ENCODE peak calls at places on chromosomes 13 and 19, in eight cellular contexts. A, R, F, B, X, O, H and E are unnamed samples.
A peak's percentile ranks its signal among the peaks of the same experiment; 100 is the strongest.

GRCh38 chr19:3335431-3336350 is 30.7 kb upstream of the NFIC start:
- DNase-seq in A (no peak), R (peak; percentile 77), F (no peak), B (peak; percentile 68), X (peak; percentile 74), O (peak; percentile 63), H (no peak), E (no peak)

GRCh38 chr13:76820759-76821158 is 65.4 kb downstream of the KCTD12 start:
- DNase-seq in A (no peak), R (no peak), F (no peak), B (no peak), X (no peak), O (no peak), H (no peak), E (no peak)

GRCh38 chr13:99468971-99469545 is 32.2 kb upstream of the TM9SF2 start:
- DNase-seq in A (no peak), R (no peak), F (no peak), B (no peak), X (no peak), O (no peak), H (no peak), E (no peak)

GRCh38 chr19:33245948-33246728 is 20.5 kb upstream of the SLC7A10 start:
- DNase-seq in A (no peak), R (no peak), F (no peak), B (no peak), X (no peak), O (no peak), H (no peak), E (no peak)

GRCh38 chr13:111900390-111901180 is 166.4 kb upstream of the SOX1 start:
- DNase-seq in A (no peak), R (no peak), F (no peak), B (peak; percentile 33), X (no peak), O (no peak), H (no peak), E (no peak)

GRCh38 chr19:47996230-47996727 is 1.8 kb downstream of the ELSPBP1 start:
- DNase-seq in A (no peak), R (no peak), F (no peak), B (no peak), X (no peak), O (no peak), H (no peak), E (no peak)

GRCh38 chr13:72462726-72463125 is 264.7 kb downstream of the MZT1 start:
- DNase-seq in A (no peak), R (no peak), F (no peak), B (no peak), X (no peak), O (no peak), H (no peak), E (no peak)

GRCh38 chr19:7159105-7159933 is 89.8 kb downstream of the ZNF557 start:
- DNase-seq in A (no peak), R (no peak), F (no peak), B (peak; percentile 68), X (no peak), O (no peak), H (no peak), E (no peak)

GRCh38 chr13:102569488-102569887 is 27.3 kb upstream of the TPP2 start:
- DNase-seq in A (no peak), R (no peak), F (no peak), B (no peak), X (no peak), O (no peak), H (no peak), E (no peak)

GRCh38 chr13:27909378-27909777 is 10.4 kb upstream of the PDX1 start:
- DNase-seq in A (no peak), R (no peak), F (no peak), B (no peak), X (no peak), O (no peak), H (no peak), E (no peak)

GRCh38 chr13:26946675-26947342 is 186.2 kb upstream of the GPR12 start:
- DNase-seq in A (no peak), R (no peak), F (no peak), B (peak; percentile 59), X (no peak), O (no peak), H (no peak), E (no peak)

GRCh38 chr13:23934481-23934880 is 37.2 kb upstream of the C1QTNF9B start:
- DNase-seq in A (no peak), R (no peak), F (no peak), B (no peak), X (no peak), O (no peak), H (no peak), E (no peak)

GRCh38 chr19:14162871-14163297 is 26.5 kb upstream of the ASF1B start:
- DNase-seq in A (no peak), R (no peak), F (no peak), B (no peak), X (no peak), O (no peak), H (no peak), E (no peak)

GRCh38 chr13:102299366-102299765 is 102.5 kb downstream of the FGF14 start:
- DNase-seq in A (no peak), R (no peak), F (no peak), B (no peak), X (no peak), O (no peak), H (no peak), E (no peak)

GRCh38 chr19:10567696-10568443 is 909 bp downstream of the CDKN2D start:
- DNase-seq in A (peak; percentile 13), R (no peak), F (no peak), B (no peak), X (no peak), O (peak; percentile 36), H (no peak), E (no peak)

GRCh38 chr13:23852351-23852750 is 36.8 kb downstream of the MIPEP start:
- DNase-seq in A (no peak), R (no peak), F (no peak), B (no peak), X (no peak), O (no peak), H (no peak), E (no peak)

GRCh38 chr13:27791146-27791900 is 960 bp upstream of the GSX1 start:
- DNase-seq in A (no peak), R (no peak), F (no peak), B (no peak), X (no peak), O (no peak), H (no peak), E (no peak)

GRCh38 chr13:111175948-111176347 is 60.8 kb downstream of the ARHGEF7 start:
- DNase-seq in A (no peak), R (no peak), F (no peak), B (no peak), X (no peak), O (no peak), H (no peak), E (no peak)

GRCh38 chr19:45901432-45901903 is 945 bp downstream of the MYPOP start:
- DNase-seq in A (no peak), R (peak; percentile 44), F (no peak), B (no peak), X (peak; percentile 75), O (peak; percentile 59), H (no peak), E (no peak)

GRCh38 chr19:29216021-29216420 is 3.1 kb upstream of the UQCRFS1 start:
- DNase-seq in A (no peak), R (no peak), F (no peak), B (no peak), X (no peak), O (no peak), H (no peak), E (no peak)

GRCh38 chr13:110396913-110397379 is 89.9 kb downstream of the COL4A2 start:
- DNase-seq in A (no peak), R (peak; percentile 62), F (no peak), B (peak; percentile 94), X (no peak), O (peak; percentile 45), H (no peak), E (no peak)

GRCh38 chr19:43519436-43520088 is 7.4 kb downstream of the ETHE1 start:
- DNase-seq in A (peak; percentile 83), R (peak; percentile 84), F (peak; percentile 61), B (peak; percentile 90), X (peak; percentile 86), O (peak; percentile 85), H (peak; percentile 81), E (peak; percentile 75)

GRCh38 chr19:39045506-39045905 is 13.2 kb upstream of the FBXO27 start:
- DNase-seq in A (no peak), R (no peak), F (no peak), B (no peak), X (no peak), O (no peak), H (no peak), E (peak; percentile 14)

GRCh38 chr13:84651288-84651687 is 769.0 kb upstream of the SLITRK1 start:
- DNase-seq in A (no peak), R (no peak), F (no peak), B (no peak), X (no peak), O (no peak), H (no peak), E (no peak)

GRCh38 chr19:18597809-18598660 is 8.6 kb downstream of the CRLF1 start:
- DNase-seq in A (no peak), R (no peak), F (no peak), B (no peak), X (no peak), O (no peak), H (no peak), E (no peak)

GRCh38 chr19:16668176-16668575 is 7.2 kb downstream of the TMEM38A start:
- DNase-seq in A (no peak), R (no peak), F (no peak), B (no peak), X (no peak), O (no peak), H (no peak), E (no peak)

GRCh38 chr19:359653-359925 is 15.0 kb upstream of the MIER2 start:
- DNase-seq in A (no peak), R (no peak), F (no peak), B (no peak), X (no peak), O (no peak), H (no peak), E (no peak)

GRCh38 chr19:41774515-41774980 is 19.2 kb downstream of the CEACAM6 start:
- DNase-seq in A (peak; percentile 67), R (peak; percentile 59), F (no peak), B (no peak), X (no peak), O (peak; percentile 67), H (no peak), E (no peak)

GRCh38 chr19:2381151-2381822 is 21.2 kb downstream of the TMPRSS9 start:
- DNase-seq in A (no peak), R (no peak), F (no peak), B (no peak), X (no peak), O (no peak), H (peak; percentile 91), E (no peak)

GRCh38 chr19:42121036-42121621 is 11.1 kb downstream of the POU2F2 start:
- DNase-seq in A (no peak), R (no peak), F (no peak), B (no peak), X (no peak), O (no peak), H (no peak), E (no peak)

GRCh38 chr19:21698215-21698614 is 69.2 kb downstream of the ZNF100 start:
- DNase-seq in A (no peak), R (no peak), F (no peak), B (no peak), X (no peak), O (no peak), H (no peak), E (no peak)

GRCh38 chr19:2982983-2983350 is 5.6 kb downstream of the TLE6 start:
- DNase-seq in A (no peak), R (peak; percentile 90), F (no peak), B (peak; percentile 60), X (peak; percentile 93), O (peak; percentile 65), H (no peak), E (peak; percentile 68)

GRCh38 chr19:58001895-58002369 is 688 bp downstream of the ZNF606 start:
- DNase-seq in A (peak; percentile 8), R (no peak), F (no peak), B (peak; percentile 21), X (no peak), O (no peak), H (no peak), E (peak; percentile 9)

GRCh38 chr19:50250450-50251136 is 47.2 kb downstream of the MYH14 start:
- DNase-seq in A (no peak), R (no peak), F (no peak), B (no peak), X (no peak), O (no peak), H (no peak), E (no peak)